ENCODE peak calls at places on chromosomes 11 and 22, in five cellular contexts. One of them, this sample, is unnamed.

GRCh38 chr22:37012956-37013355 is 6.3 kb downstream of the TST start:
- DNase-seq in AG04449: no peak
- DNase-seq in HFFc6: no peak
- DNase-seq in AG09319: no peak
- DNase-seq in NCI-H510A treated with DMSO at 0.1 percent for 48 hours: no peak
- DNase-seq in this sample: no peak

GRCh38 chr11:105447936-105448702 is 161.8 kb upstream of the GRIA4 start:
- DNase-seq in AG04449: no peak
- DNase-seq in HFFc6: no peak
- DNase-seq in AG09319: no peak
- DNase-seq in NCI-H510A treated with DMSO at 0.1 percent for 48 hours: no peak
- DNase-seq in this sample: no peak

GRCh38 chr11:833114-833791 is 501 bp downstream of the CD151 start:
- DNase-seq in AG04449: no peak
- DNase-seq in HFFc6: no peak
- DNase-seq in AG09319: no peak
- DNase-seq in NCI-H510A treated with DMSO at 0.1 percent for 48 hours: no peak
- DNase-seq in this sample: no peak

GRCh38 chr22:22710719-22711531 is 66.5 kb downstream of the GGTLC2 start:
- DNase-seq in AG04449: no peak
- DNase-seq in HFFc6: no peak
- DNase-seq in AG09319: no peak
- DNase-seq in NCI-H510A treated with DMSO at 0.1 percent for 48 hours: peak
- DNase-seq in this sample: peak

GRCh38 chr11:128156486-128156885 is 430.9 kb downstream of the ETS1 start:
- DNase-seq in AG04449: no peak
- DNase-seq in HFFc6: no peak
- DNase-seq in AG09319: no peak
- DNase-seq in NCI-H510A treated with DMSO at 0.1 percent for 48 hours: no peak
- DNase-seq in this sample: no peak

GRCh38 chr22:41910050-41910598 is 4.8 kb downstream of the SHISA8 start:
- DNase-seq in AG04449: no peak
- DNase-seq in HFFc6: no peak
- DNase-seq in AG09319: no peak
- DNase-seq in NCI-H510A treated with DMSO at 0.1 percent for 48 hours: no peak
- DNase-seq in this sample: peak

GRCh38 chr11:67455054-67455453 is at the start of gene CABP4:
- DNase-seq in AG04449: no peak
- DNase-seq in HFFc6: no peak
- DNase-seq in AG09319: no peak
- DNase-seq in NCI-H510A treated with DMSO at 0.1 percent for 48 hours: no peak
- DNase-seq in this sample: no peak

GRCh38 chr11:69703711-69704507 is at the start of gene FGF19:
- DNase-seq in AG04449: no peak
- DNase-seq in HFFc6: no peak
- DNase-seq in AG09319: no peak
- DNase-seq in NCI-H510A treated with DMSO at 0.1 percent for 48 hours: no peak
- DNase-seq in this sample: peak

GRCh38 chr22:47446821-47447810 is 684.7 kb downstream of the TBC1D22A start:
- DNase-seq in AG04449: no peak
- DNase-seq in HFFc6: no peak
- DNase-seq in AG09319: no peak
- DNase-seq in NCI-H510A treated with DMSO at 0.1 percent for 48 hours: no peak
- DNase-seq in this sample: no peak

GRCh38 chr11:834371-835316 is 1.9 kb downstream of the CD151 start:
- DNase-seq in AG04449: peak
- DNase-seq in HFFc6: peak
- DNase-seq in AG09319: peak
- DNase-seq in NCI-H510A treated with DMSO at 0.1 percent for 48 hours: no peak
- DNase-seq in this sample: no peak

GRCh38 chr22:39208013-39208680 is 36.6 kb downstream of the PDGFB start:
- DNase-seq in AG04449: no peak
- DNase-seq in HFFc6: no peak
- DNase-seq in AG09319: no peak
- DNase-seq in NCI-H510A treated with DMSO at 0.1 percent for 48 hours: no peak
- DNase-seq in this sample: no peak

GRCh38 chr11:35618497-35619029 is 303 bp downstream of the FJX1 start:
- DNase-seq in AG04449: no peak
- DNase-seq in HFFc6: peak
- DNase-seq in AG09319: no peak
- DNase-seq in NCI-H510A treated with DMSO at 0.1 percent for 48 hours: no peak
- DNase-seq in this sample: no peak

GRCh38 chr11:8016396-8016949 is 29.3 kb downstream of the EIF3F start:
- DNase-seq in AG04449: no peak
- DNase-seq in HFFc6: no peak
- DNase-seq in AG09319: no peak
- DNase-seq in NCI-H510A treated with DMSO at 0.1 percent for 48 hours: no peak
- DNase-seq in this sample: peak

GRCh38 chr11:128195057-128195751 is 392.2 kb downstream of the ETS1 start:
- DNase-seq in AG04449: no peak
- DNase-seq in HFFc6: no peak
- DNase-seq in AG09319: no peak
- DNase-seq in NCI-H510A treated with DMSO at 0.1 percent for 48 hours: no peak
- DNase-seq in this sample: no peak

GRCh38 chr11:23413057-23413456 is 552.8 kb upstream of the CCDC179 start:
- DNase-seq in AG04449: no peak
- DNase-seq in HFFc6: no peak
- DNase-seq in AG09319: no peak
- DNase-seq in NCI-H510A treated with DMSO at 0.1 percent for 48 hours: no peak
- DNase-seq in this sample: no peak

GRCh38 chr11:46649180-46649738 is 31.9 kb downstream of the ATG13 start:
- DNase-seq in AG04449: peak
- DNase-seq in HFFc6: peak
- DNase-seq in AG09319: peak
- DNase-seq in NCI-H510A treated with DMSO at 0.1 percent for 48 hours: no peak
- DNase-seq in this sample: no peak

GRCh38 chr22:17638432-17639237 is at the start of gene BCL2L13:
- DNase-seq in AG04449: no peak
- DNase-seq in HFFc6: peak
- DNase-seq in AG09319: peak
- DNase-seq in NCI-H510A treated with DMSO at 0.1 percent for 48 hours: peak
- DNase-seq in this sample: peak

GRCh38 chr11:44766972-44767278 is 40.2 kb downstream of the TSPAN18 start:
- DNase-seq in AG04449: no peak
- DNase-seq in HFFc6: peak
- DNase-seq in AG09319: no peak
- DNase-seq in NCI-H510A treated with DMSO at 0.1 percent for 48 hours: no peak
- DNase-seq in this sample: no peak